ENCODE peak calls at places on chromosomes 2 and 18, in six cellular contexts. J is right atrium auricular region, T is A549, L is coronary artery, W is IMR-90, G is psoas muscle. H is an unnamed sample.
A peak's percentile ranks its signal among the peaks of the same experiment; 100 is the strongest.

GRCh38 chr2:218387369-218388194 is 5.5 kb downstream of the SLC11A1 start:
- DNase-seq in T (peak; percentile 74), G (peak; percentile 72), L (peak; percentile 74), J (no peak), W (peak; percentile 80), H (no peak)

GRCh38 chr2:11833601-11834000 is 87.2 kb downstream of the LPIN1 start:
- DNase-seq in W (peak; percentile 64), J (no peak), G (no peak), L (no peak), T (no peak), H (no peak)

GRCh38 chr2:42928692-42929576 is 136.6 kb upstream of the HAAO start:
- DNase-seq in L (no peak), W (peak; percentile 47), T (peak; percentile 63), J (no peak), G (no peak), H (peak; percentile 84)

GRCh38 chr2:95158891-95159619 is 593 bp downstream of the ZNF514 start:
- DNase-seq in J (no peak), G (peak; percentile 73), W (peak; percentile 30), L (peak; percentile 79), T (peak; percentile 27), H (no peak)

GRCh38 chr2:240481720-240482119 is 46.3 kb downstream of the GPC1 start:
- DNase-seq in T (no peak), W (no peak), L (peak; percentile 49), G (no peak), J (peak; percentile 38), H (no peak)

GRCh38 chr2:6554403-6554802 is 311.3 kb downstream of the CMPK2 start:
- DNase-seq in G (no peak), W (no peak), T (no peak), J (no peak), L (no peak), H (no peak)

GRCh38 chr2:160114020-160114419 is 51.6 kb upstream of the PLA2R1 start:
- DNase-seq in W (no peak), J (no peak), G (no peak), L (no peak), T (no peak), H (no peak)

GRCh38 chr2:85663684-85664565 is 4.1 kb downstream of the SFTPB start:
- DNase-seq in W (no peak), T (no peak), L (no peak), J (no peak), G (no peak), H (no peak)

GRCh38 chr18:77078671-77079070 is 53.9 kb downstream of the MBP start:
- DNase-seq in L (no peak), J (no peak), T (no peak), W (no peak), G (no peak), H (no peak)

GRCh38 chr18:77080283-77080682 is 52.3 kb downstream of the MBP start:
- DNase-seq in G (no peak), L (no peak), J (no peak), W (no peak), T (no peak), H (no peak)

GRCh38 chr18:77079088-77079487 is 53.5 kb downstream of the MBP start:
- DNase-seq in L (no peak), W (no peak), T (no peak), J (no peak), G (no peak), H (no peak)

GRCh38 chr18:77082316-77082715 is 50.3 kb downstream of the MBP start:
- DNase-seq in T (no peak), L (no peak), W (no peak), G (no peak), J (no peak), H (no peak)

GRCh38 chr18:77081387-77081773 is 51.2 kb downstream of the MBP start:
- DNase-seq in J (no peak), T (no peak), L (no peak), W (peak; percentile 86), G (no peak), H (no peak)
- TF ChIP-seq CTCF in J (no peak), T (no peak), L (no peak), W (no peak), G (no peak), H (no peak)

DNA sequence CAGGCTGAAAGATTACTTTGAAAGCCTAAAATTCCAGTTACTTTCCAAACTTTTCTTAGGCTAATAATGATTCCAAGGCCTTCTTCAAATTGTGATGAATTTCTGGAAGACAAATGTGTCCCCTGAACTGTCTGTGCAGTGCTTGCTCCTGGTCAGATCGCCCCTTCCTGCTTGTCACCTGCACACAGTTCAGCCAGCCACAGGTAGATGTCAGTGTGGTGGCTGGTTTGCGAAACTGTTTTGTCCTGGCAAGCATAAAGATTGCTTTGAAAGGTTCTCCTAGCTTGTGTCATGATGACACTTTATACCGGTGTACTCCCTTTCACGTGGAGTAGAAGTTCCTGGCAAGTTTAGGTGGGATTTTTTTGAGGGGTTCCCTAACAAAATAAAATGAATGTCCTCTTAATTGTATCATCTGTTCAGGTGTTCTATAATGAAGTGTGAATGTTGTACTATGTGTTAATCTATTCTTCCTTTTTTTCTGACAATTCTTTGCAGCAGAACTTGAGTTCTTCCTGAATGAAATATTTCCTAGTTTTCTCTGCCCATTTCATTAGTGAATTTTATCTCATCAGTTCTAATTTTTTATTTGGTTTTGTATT is 298.8 kb downstream of the ZNF407 start:
- DNase-seq in T (no peak), W (peak; percentile 12), L (no peak), G (no peak), J (no peak), H (no peak)
- TF ChIP-seq CTCF in T (peak; percentile 39), W (peak; percentile 11), L (no peak), G (peak; percentile 70), J (peak; percentile 70), H (peak; percentile 38)

DNA sequence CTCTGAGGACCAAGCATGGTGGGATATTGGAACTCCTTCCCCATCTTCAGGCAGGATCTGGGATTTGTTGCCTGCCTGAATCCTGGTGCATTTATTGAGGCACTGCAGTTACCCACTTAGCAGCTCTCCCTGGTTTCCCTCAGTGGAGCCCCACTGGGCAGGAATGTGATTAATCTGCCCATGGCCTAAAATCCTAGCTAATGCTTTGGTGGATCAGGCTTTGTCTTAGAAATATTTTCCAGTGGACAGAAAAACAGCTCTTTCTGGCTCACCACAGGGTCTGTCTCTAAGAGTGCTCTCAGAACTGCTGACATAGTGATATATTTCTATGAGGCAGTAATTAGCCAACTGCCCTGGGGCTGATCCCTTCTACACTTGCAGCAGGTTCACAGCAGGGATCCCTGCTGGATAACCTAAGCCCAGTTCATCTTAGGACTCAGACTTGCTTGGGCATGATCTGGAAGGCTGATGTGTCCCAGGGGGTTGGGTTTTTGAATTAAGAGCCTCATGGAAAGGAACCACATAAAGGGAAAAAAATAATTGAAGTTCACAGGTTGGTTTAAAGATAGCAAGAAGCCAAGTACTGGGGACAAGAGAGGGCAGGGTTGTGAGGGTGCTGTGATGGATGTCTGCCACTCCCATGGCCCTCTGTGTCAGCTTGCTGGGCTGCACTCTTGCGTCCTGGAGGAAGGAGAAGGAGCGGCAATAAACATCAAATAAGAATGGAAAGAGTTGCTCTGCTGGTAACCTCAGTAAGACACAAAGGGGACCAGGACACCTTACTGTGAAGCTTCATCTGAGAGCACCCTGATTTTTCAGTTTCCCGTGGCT is 44.2 kb upstream of the ZDBF2 start:
- DNase-seq in W (no peak), T (no peak), L (no peak), G (no peak), J (no peak), H (peak; percentile 42)
- TF ChIP-seq CTCF in W (no peak), T (no peak), L (no peak), G (no peak), J (no peak), H (no peak)

DNA sequence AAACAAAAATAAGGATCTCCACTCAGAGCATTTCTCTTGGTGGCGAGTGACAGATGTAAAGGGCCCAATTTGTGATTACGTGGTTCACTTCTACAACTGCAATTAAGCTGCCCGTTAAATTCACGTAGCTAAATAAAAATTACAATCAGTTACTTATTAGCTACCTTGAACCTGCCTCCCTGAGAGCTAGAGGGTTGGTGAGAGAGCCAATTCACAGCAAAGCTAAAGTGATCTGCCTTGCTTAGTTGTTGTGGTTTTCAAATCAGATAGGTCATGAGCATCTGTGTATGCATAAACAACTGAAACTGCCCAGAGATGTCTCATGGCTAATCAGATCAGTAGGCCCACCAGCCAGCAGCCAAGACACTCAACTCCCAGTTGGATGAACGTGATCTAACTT is 156.6 kb downstream of the RNF152 start:
- DNase-seq in T (no peak), L (no peak), G (no peak), J (no peak), W (peak; percentile 16), H (no peak)
- TF ChIP-seq CTCF in T (no peak), L (no peak), G (no peak), J (no peak), W (no peak), H (no peak)

GRCh38 chr18:11908182-11909080 is at the start of gene MPPE1:
- DNase-seq in L (peak; percentile 90), G (peak; percentile 95), J (peak; percentile 88), T (peak; percentile 73), W (peak; percentile 83), H (peak; percentile 68)
- TF ChIP-seq CTCF in L (no peak), G (no peak), J (no peak), T (no peak), W (no peak), H (no peak)

DNA sequence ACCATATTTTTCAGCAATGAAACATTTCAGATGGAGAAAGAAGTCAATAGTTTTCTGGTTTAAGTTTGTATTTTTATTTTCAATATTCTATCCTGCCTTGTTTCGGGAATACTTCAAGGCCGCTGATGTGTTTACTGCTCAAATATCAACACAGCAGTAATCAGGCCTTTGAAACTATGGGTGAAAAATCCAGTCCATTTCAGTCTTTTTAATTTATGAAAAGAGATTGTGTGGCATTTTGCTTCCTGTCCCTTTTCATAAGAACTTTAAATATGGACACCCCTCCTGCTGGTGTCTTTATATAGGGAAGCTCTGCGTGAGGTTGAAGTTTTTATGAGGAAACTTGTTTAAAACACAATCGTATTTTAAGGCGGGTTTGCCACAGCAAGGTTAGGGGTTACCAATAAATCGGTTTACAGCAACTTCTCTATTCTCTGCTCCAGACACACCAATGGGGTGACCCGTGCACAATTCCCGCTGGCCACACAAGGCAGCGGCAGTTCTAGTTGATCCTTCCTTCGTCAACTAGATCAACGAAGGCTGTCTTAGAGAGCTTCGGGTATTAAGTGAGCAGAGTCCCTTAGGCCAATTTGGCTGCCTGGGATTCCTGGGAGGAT is 1.2 kb upstream of the TANC1 start:
- DNase-seq in J (no peak), W (no peak), T (no peak), L (peak; percentile 76), G (no peak), H (no peak)
- TF ChIP-seq CTCF in J (no peak), W (no peak), T (no peak), L (no peak), G (no peak), H (no peak)

GRCh38 chr2:140943867-140944266 is 1186.9 kb downstream of the LRP1B start:
- DNase-seq in T (no peak), L (no peak), G (no peak), W (no peak), J (no peak), H (no peak)
- TF ChIP-seq CTCF in T (no peak), L (no peak), G (no peak), W (no peak), J (no peak), H (no peak)

H was measured in D721Med.